ENCODE peak calls at places on chromosomes 7 and 10, in five cellular contexts. T, W, A, Z and C are unnamed samples. For H3K9me3, the result is how much of the 10 kb centered on the place peaks cover.

GRCh38 chr7:51299391-51300133 is 17.0 kb downstream of the COBL start:
- DNase-seq in T (no peak), W (peak), A (no peak), Z (no peak), C (no peak)

GRCh38 chr7:84191842-84192241 is 2.7 kb downstream of the SEMA3A start:
- DNase-seq in T (no peak), W (no peak), A (no peak), Z (no peak), C (no peak)

GRCh38 chr7:90230834-90231233 is 14.1 kb upstream of the CFAP69 start:
- DNase-seq in T (no peak), W (no peak), A (no peak), Z (no peak), C (no peak)

GRCh38 chr10:48632166-48632565 is 27.3 kb upstream of the ARHGAP22 start:
- DNase-seq in T (no peak), W (no peak), A (no peak), Z (no peak), C (no peak)

GRCh38 chr7:142866361-142867096 is 11.7 kb downstream of the EPHB6 start:
- DNase-seq in T (no peak), W (no peak), A (peak), Z (peak), C (peak)

GRCh38 chr10:94066411-94066810 is 72.7 kb downstream of the PLCE1 start:
- DNase-seq in T (no peak), W (no peak), A (no peak), Z (peak), C (no peak)

GRCh38 chr10:130745251-130745650 is 566.3 kb downstream of the TCERG1L start:
- DNase-seq in T (no peak), W (peak), A (no peak), Z (no peak), C (no peak)

GRCh38 chr10:1625079-1625478 is 112.2 kb downstream of the ADARB2 start:
- DNase-seq in T (no peak), W (no peak), A (no peak), Z (no peak), C (no peak)

GRCh38 chr10:43322769-43323168 is 48.7 kb upstream of the FXYD4 start:
- DNase-seq in T (peak), W (peak), A (peak), Z (peak), C (peak)

GRCh38 chr10:128103229-128103714 is 23.0 kb downstream of the MKI67 start:
- DNase-seq in T (no peak), W (no peak), A (no peak), Z (no peak), C (no peak)

GRCh38 chr10:93876391-93876790 is 17.4 kb upstream of the SLC35G1 start:
- DNase-seq in T (no peak), W (no peak), A (no peak), Z (no peak), C (no peak)

GRCh38 chr7:104552102-104552501 is 223.7 kb downstream of the LHFPL3 start:
- DNase-seq in T (no peak), W (no peak), A (peak), Z (peak), C (peak)

GRCh38 chr10:100562806-100563293 is 27.1 kb downstream of the HIF1AN start:
- DNase-seq in T (no peak), W (no peak), A (no peak), Z (no peak), C (peak)

GRCh38 chr10:133420028-133420427 is 4.4 kb downstream of the SPRN start:
- DNase-seq in T (no peak), W (peak), A (no peak), Z (no peak), C (no peak)

GRCh38 chr10:89003344-89003743 is 12.7 kb downstream of the FAS start:
- DNase-seq in T (no peak), W (no peak), A (no peak), Z (no peak), C (no peak)

GRCh38 chr10:48384699-48384982 is 78.2 kb downstream of the MAPK8 start:
- DNase-seq in T (no peak), W (no peak), A (no peak), Z (no peak), C (no peak)

GRCh38 chr7:47074702-47075153 is 507.2 kb downstream of the TNS3 start:
- DNase-seq in T (no peak), W (no peak), A (no peak), Z (no peak), C (no peak)
- TF ChIP-seq CTCF in T (no peak), W (no peak), A (no peak), Z (no peak), C (no peak)

GRCh38 chr7:154884348-154884920 is 118.5 kb downstream of the PAXIP1 start:
- DNase-seq in T (no peak), W (no peak), A (no peak), Z (no peak), C (no peak)
- H3K9me3 ChIP-seq in T (under half), W (under half), A (under half), Z (under half), C (under half)

GRCh38 chr10:73359492-73359891 is 828 bp upstream of the CFAP70 start:
- DNase-seq in T (no peak), W (no peak), A (no peak), Z (no peak), C (no peak)

GRCh38 chr10:73358331-73359279 is at the start of gene CFAP70:
- DNase-seq in T (peak), W (peak), A (peak), Z (peak), C (peak)

DNA sequence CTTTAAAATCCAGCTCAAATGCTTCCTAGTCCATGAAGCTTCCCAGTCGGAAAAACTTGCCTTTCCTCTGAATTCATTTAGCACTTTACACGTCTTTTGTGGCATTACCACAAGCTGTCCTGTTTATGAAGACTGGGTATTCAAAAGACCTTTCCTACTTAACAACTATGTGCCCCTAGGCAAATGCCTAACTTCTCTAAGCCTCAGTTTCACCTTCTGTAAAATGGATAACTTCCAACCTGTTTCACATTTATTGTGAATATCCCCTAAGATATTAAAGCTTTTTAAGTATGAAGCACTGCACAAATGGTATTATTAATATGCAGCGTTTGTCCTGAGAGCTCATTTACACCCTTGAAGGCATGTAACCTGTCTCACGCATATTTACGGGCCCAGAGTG is 843 bp downstream of the CFAP70 start:
- DNase-seq in T (no peak), W (no peak), A (no peak), Z (no peak), C (no peak)
- H3K4me3 ChIP-seq in T (peak), W (peak), A (peak), Z (peak), C (peak)

DNA sequence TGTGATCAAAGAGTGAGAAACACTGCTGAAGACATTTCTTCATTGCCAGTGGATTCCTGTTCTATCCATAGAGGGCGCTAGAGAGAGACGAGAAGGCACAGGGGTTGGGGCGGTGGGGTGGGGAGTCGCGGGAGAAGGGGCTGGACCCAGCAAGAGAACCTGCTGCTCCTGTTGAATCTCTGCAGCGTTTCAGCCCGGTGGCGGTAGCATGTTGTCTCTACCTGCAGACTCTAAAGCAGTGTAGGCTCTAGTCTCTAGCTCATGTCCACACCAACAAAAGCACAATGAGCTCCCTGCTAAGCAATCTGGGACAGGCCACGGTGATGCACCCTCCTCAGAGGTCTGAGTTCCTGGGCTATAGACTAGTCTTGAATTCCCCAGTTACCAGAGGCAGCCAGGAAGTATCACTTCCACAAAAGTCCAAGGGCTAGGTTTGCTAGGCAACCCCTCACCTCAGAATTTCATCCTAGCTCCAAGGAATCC is 167.7 kb downstream of the DGKB start:
- DNase-seq in T (no peak), W (no peak), A (no peak), Z (no peak), C (peak)
- TF ChIP-seq CTCF in T (no peak), W (peak), A (no peak), Z (peak), C (peak)